ENCODE peak calls at places on chromosome 4, in eight cellular contexts. L is kidney; U is CD8-positive, alpha-beta T cell; T is brain microvascular endothelial cell; G is choroid plexus epithelial cell; K is IMR-90; B is tibial artery; Q is mucosa of descending colon. Y is an unnamed sample.

GRCh38 chr4:78078101-78078500 is 21.0 kb downstream of the FRAS1 start:
- DNase-seq in K (no peak), B (no peak), U (no peak), Q (no peak), L (no peak), T (no peak), G (no peak), Y (no peak)

GRCh38 chr4:155751569-155751968 is 7.3 kb upstream of the GUCY1B1 start:
- DNase-seq in K (no peak), T (no peak), Q (no peak), G (no peak), L (no peak), U (no peak), B (no peak), Y (no peak)

GRCh38 chr4:41746440-41747229 is 1.9 kb downstream of the PHOX2B start:
- DNase-seq in T (no peak), Q (no peak), L (no peak), K (no peak), U (no peak), G (no peak), B (no peak), Y (no peak)

GRCh38 chr4:84849051-84849640 is 117.3 kb downstream of the WDFY3 start:
- DNase-seq in Q (no peak), T (no peak), K (no peak), G (no peak), B (no peak), U (no peak), L (no peak), Y (no peak)

GRCh38 chr4:134695433-134695832 is 493.8 kb upstream of the PABPC4L start:
- DNase-seq in Q (no peak), K (no peak), G (no peak), T (no peak), B (no peak), U (no peak), L (no peak), Y (no peak)

GRCh38 chr4:150962245-150962644 is 52.8 kb downstream of the LRBA start:
- DNase-seq in G (peak; percentile 64), Q (no peak), T (no peak), L (no peak), K (peak; percentile 23), U (no peak), B (no peak), Y (no peak)

GRCh38 chr4:94595880-94596483 is 144.2 kb downstream of the PDLIM5 start:
- DNase-seq in L (no peak), K (peak; percentile 74), U (no peak), Q (no peak), G (peak; percentile 81), B (no peak), T (no peak), Y (peak; percentile 72)

GRCh38 chr4:84496356-84497219 is 2.5 kb downstream of the NKX6-1 start:
- DNase-seq in L (peak; percentile 68), K (no peak), T (no peak), Q (peak; percentile 28), B (no peak), G (no peak), U (no peak), Y (peak; percentile 38)

GRCh38 chr4:1859389-1859753 is 3.4 kb upstream of the LETM1 start:
- DNase-seq in L (peak; percentile 15), B (no peak), G (no peak), Q (no peak), U (no peak), T (no peak), K (no peak), Y (no peak)

GRCh38 chr4:1862961-1863296 is 7.0 kb upstream of the LETM1 start:
- DNase-seq in K (no peak), G (no peak), T (no peak), B (no peak), Q (no peak), U (no peak), L (peak; percentile 48), Y (no peak)

GRCh38 chr4:1863297-1864033 is 7.5 kb upstream of the LETM1 start:
- DNase-seq in G (no peak), U (no peak), K (no peak), Q (no peak), B (no peak), L (peak; percentile 44), T (no peak), Y (no peak)

GRCh38 chr4:1864076-1865008 is 6.9 kb upstream of the NSD2 start:
- DNase-seq in G (no peak), B (no peak), K (no peak), L (peak; percentile 59), U (no peak), Q (no peak), T (no peak), Y (no peak)

GRCh38 chr4:1862055-1862911 is 6.3 kb upstream of the LETM1 start:
- DNase-seq in G (no peak), T (no peak), B (no peak), L (peak; percentile 68), U (peak; percentile 16), K (no peak), Q (no peak), Y (no peak)
- H3K4me3 ChIP-seq in G (peak overlapping the region; percentile 43), T (peak overlapping the region; percentile 29), B (peak overlapping the region; percentile 12), L (no peak overlapping the region), U (peak overlapping the region; percentile 50), K (no peak overlapping the region), Q (no peak overlapping the region), Y (no peak overlapping the region)

DNA sequence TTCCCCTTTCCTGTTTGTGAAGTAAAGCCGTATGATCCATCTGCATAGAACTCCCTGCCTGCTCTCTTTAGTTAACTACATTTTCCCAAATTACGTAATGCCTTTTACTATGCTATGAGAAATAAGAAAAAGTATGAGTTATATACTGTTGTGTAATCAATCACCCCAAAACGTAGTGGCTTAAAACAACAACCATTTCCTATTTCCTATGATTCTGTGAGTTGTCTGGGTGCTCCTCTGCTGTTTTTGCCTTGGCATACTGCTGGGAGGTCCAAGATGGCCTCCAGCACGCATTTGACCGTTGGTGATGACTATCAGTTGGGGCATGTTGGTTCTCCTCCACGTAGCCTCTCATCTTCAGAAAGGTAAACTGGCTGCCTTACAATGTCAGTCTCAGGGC is 39.8 kb downstream of the BBS12 start:
- DNase-seq in G (peak; percentile 52), U (no peak), L (no peak), K (peak; percentile 66), T (no peak), B (no peak), Q (no peak), Y (no peak)
- TF ChIP-seq CTCF in G (no peak), U (no peak), L (no peak), K (no peak), T (no peak), B (no peak), Q (no peak), Y (no peak)

DNA sequence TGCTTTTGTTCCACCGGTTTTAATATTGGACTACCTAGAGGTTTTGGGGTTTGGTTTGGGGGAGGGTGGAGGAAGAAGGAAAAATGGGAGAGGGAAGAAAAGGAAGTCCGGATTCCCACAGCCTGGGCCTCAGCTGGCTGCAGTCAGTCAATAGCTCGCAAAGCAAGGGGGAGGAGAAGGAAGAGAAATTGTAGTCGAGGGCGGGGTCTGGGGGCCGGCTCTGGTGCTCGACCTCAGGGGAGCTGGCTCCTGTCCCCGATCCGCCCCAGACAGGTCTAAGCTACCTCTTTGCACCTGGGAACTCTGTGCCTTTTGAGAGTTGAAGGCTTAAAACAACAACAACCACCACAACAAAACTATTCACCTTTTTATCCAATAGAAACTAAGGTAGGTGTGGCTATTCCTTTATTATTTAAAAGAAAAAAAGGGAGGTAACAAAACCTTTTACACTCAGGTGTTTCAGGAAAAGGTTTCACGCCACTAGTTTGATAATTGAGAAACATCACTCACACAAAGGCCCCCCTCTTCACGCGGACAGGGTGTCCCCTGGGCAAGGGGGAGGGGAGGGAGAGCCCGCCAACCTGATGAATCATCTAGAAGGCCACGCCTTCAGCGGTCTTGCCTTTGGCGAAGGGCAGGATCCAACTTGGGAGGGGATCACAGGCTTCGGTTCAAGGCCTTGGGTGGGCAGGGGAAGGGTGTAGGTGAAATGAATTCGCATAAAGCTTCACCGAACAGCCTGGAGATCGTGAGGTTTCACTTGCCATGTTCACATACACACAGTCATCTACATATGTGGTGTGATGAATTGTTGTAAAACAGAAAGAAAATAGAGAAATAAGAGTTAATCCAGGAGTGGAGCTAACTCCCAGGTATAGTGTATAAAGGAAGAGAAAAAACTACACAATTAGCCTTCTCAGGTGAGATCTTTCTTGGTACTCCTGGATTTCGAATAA is 1.7 kb upstream of the LNX1 start:
- DNase-seq in U (no peak), L (peak; percentile 94), Q (peak; percentile 78), B (no peak), K (no peak), T (no peak), G (peak; percentile 47), Y (peak; percentile 35)
- H3K4me3 ChIP-seq in U (no peak overlapping the region), L (peak overlapping the region; percentile 41), Q (no peak overlapping the region), B (peak overlapping the region; percentile 24), K (no peak overlapping the region), T (peak overlapping the region; percentile 53), G (peak overlapping the region; percentile 53), Y (peak overlapping the region; percentile 17)

GRCh38 chr4:185202984-185203379 is 818 bp downstream of the CFAP97 start:
- DNase-seq in U (no peak), B (no peak), L (no peak), T (no peak), K (no peak), Q (no peak), G (no peak), Y (no peak)

GRCh38 chr4:185204238-185204910 is 574 bp upstream of the CFAP97 start:
- DNase-seq in U (no peak), K (peak; percentile 21), B (no peak), Q (no peak), T (no peak), G (peak; percentile 31), L (no peak), Y (no peak)

GRCh38 chr4:185205697-185206342 is 2.0 kb upstream of the CFAP97 start:
- DNase-seq in K (no peak), G (no peak), L (no peak), Q (no peak), B (no peak), T (no peak), U (no peak), Y (no peak)

GRCh38 chr4:185201983-185202962 is 1.5 kb downstream of the CFAP97 start:
- DNase-seq in T (no peak), B (no peak), L (no peak), Q (no peak), U (peak; percentile 18), G (peak; percentile 45), K (peak; percentile 42), Y (no peak)

GRCh38 chr4:185203380-185204237 is at the start of gene CFAP97:
- DNase-seq in Q (peak; percentile 89), T (peak; percentile 80), U (peak; percentile 80), B (peak; percentile 96), L (peak; percentile 98), K (peak; percentile 87), G (peak; percentile 94), Y (peak; percentile 88)
- TF ChIP-seq CTCF in Q (no peak), T (no peak), U (no peak), B (no peak), L (peak; percentile 6), K (no peak), G (no peak), Y (no peak)

GRCh38 chr4:159070742-159071141 is 32.1 kb upstream of the RAPGEF2 start:
- DNase-seq in U (no peak), G (peak; percentile 93), B (no peak), K (peak; percentile 74), T (peak; percentile 98), L (no peak), Q (no peak), Y (peak; percentile 88)
- H3K4me3 ChIP-seq in U (no peak overlapping the region), G (no peak overlapping the region), B (no peak overlapping the region), K (no peak overlapping the region), T (no peak overlapping the region), L (no peak overlapping the region), Q (no peak overlapping the region), Y (no peak overlapping the region)

GRCh38 chr4:185634066-185634652 is 98.9 kb upstream of the PDLIM3 start:
- DNase-seq in T (no peak), K (peak; percentile 7), U (no peak), B (no peak), Q (no peak), L (no peak), G (peak; percentile 24), Y (no peak)
- TF ChIP-seq CTCF in T (peak; percentile 62), K (peak; percentile 33), U (no peak), B (peak; percentile 45), Q (peak; percentile 3), L (peak; percentile 30), G (peak; percentile 56), Y (peak; percentile 32)